ENCODE peak calls at places on chromosomes 7 and 10, in seven cellular contexts. S is RWPE1; X is thoracic aorta; D is CD4-positive, alpha-beta T cell; C is endodermal cell; M is A549; A is coronary artery. J is an unnamed sample.

GRCh38 chr7:2968616-2969397 is 74.9 kb downstream of the CARD11 start:
- DNase-seq in S (no peak), X (no peak), D (no peak), C (no peak), M (no peak), A (peak), J (no peak)

GRCh38 chr7:17234398-17235021 is 63.9 kb upstream of the AHR start:
- DNase-seq in S (peak), X (no peak), D (peak), C (no peak), M (peak), A (no peak), J (peak)

GRCh38 chr7:77800730-77801129 is 2.2 kb downstream of the PHTF2 start:
- DNase-seq in S (no peak), X (no peak), D (no peak), C (no peak), M (no peak), A (no peak), J (no peak)

GRCh38 chr10:132517951-132518521 is 19.6 kb upstream of the INPP5A start:
- DNase-seq in S (no peak), X (no peak), D (no peak), C (peak), M (no peak), A (peak), J (no peak)

GRCh38 chr10:108230478-108231170 is 1066.1 kb upstream of the SORCS1 start:
- DNase-seq in S (no peak), X (no peak), D (no peak), C (no peak), M (no peak), A (no peak), J (no peak)

GRCh38 chr7:88224596-88225275 is 4.9 kb upstream of the SRI start:
- DNase-seq in S (peak), X (no peak), D (no peak), C (no peak), M (no peak), A (no peak), J (no peak)

GRCh38 chr7:119270644-119271043 is 1002.3 kb upstream of the KCND2 start:
- DNase-seq in S (no peak), X (no peak), D (no peak), C (no peak), M (no peak), A (no peak), J (no peak)

GRCh38 chr7:98116656-98117461 is 10.2 kb downstream of the LMTK2 start:
- DNase-seq in S (no peak), X (no peak), D (no peak), C (no peak), M (no peak), A (no peak), J (no peak)

GRCh38 chr10:72158174-72158573 is 57.6 kb upstream of the ANAPC16 start:
- DNase-seq in S (no peak), X (no peak), D (no peak), C (no peak), M (no peak), A (no peak), J (no peak)

GRCh38 chr7:123747620-123748141 is 1.1 kb downstream of the WASL start:
- DNase-seq in S (peak), X (peak), D (no peak), C (peak), M (peak), A (peak), J (no peak)

GRCh38 chr7:4247106-4247876 is 434.8 kb upstream of the FOXK1 start:
- DNase-seq in S (no peak), X (no peak), D (no peak), C (no peak), M (no peak), A (no peak), J (no peak)

GRCh38 chr10:132458595-132459251 is 61.7 kb downstream of the PWWP2B start:
- DNase-seq in S (peak), X (no peak), D (peak), C (peak), M (peak), A (no peak), J (no peak)

GRCh38 chr10:104734408-104734807 is 93.3 kb downstream of the SORCS3 start:
- DNase-seq in S (peak), X (no peak), D (no peak), C (no peak), M (no peak), A (no peak), J (no peak)

GRCh38 chr10:19730071-19730470 is 86.2 kb upstream of the PLXDC2 start:
- DNase-seq in S (no peak), X (no peak), D (no peak), C (no peak), M (no peak), A (no peak), J (peak)

GRCh38 chr10:24370877-24371276 is 161.9 kb downstream of the KIAA1217 start:
- DNase-seq in S (no peak), X (no peak), D (no peak), C (no peak), M (no peak), A (no peak), J (no peak)

GRCh38 chr10:70931168-70931805 is 42.9 kb upstream of the PCBD1 start:
- DNase-seq in S (peak), X (no peak), D (no peak), C (peak), M (no peak), A (no peak), J (no peak)

GRCh38 chr7:146956323-146956722 is 839.7 kb downstream of the CNTNAP2 start:
- DNase-seq in S (no peak), X (no peak), D (no peak), C (no peak), M (no peak), A (no peak), J (no peak)

GRCh38 chr7:106425017-106425719 is 140.4 kb upstream of the NAMPT start:
- DNase-seq in S (peak), X (peak), D (no peak), C (no peak), M (peak), A (peak), J (peak)

GRCh38 chr10:106515206-106515790 is 649.2 kb downstream of the SORCS1 start:
- DNase-seq in S (peak), X (no peak), D (no peak), C (no peak), M (no peak), A (no peak), J (peak)

GRCh38 chr10:93995598-93996271 is 2.0 kb downstream of the PLCE1 start:
- DNase-seq in S (peak), X (no peak), D (no peak), C (no peak), M (no peak), A (no peak), J (no peak)

GRCh38 chr10:51215956-51216834 is 141.9 kb downstream of the PRKG1 start:
- DNase-seq in S (no peak), X (no peak), D (no peak), C (no peak), M (no peak), A (no peak), J (no peak)

GRCh38 chr10:95431900-95432342 is 129.2 kb downstream of the SORBS1 start:
- DNase-seq in S (peak), X (no peak), D (no peak), C (no peak), M (no peak), A (no peak), J (no peak)

GRCh38 chr10:34313353-34313752 is 501.7 kb downstream of the PARD3 start:
- DNase-seq in S (no peak), X (no peak), D (no peak), C (no peak), M (no peak), A (no peak), J (no peak)

GRCh38 chr10:104935656-104936055 is 294.6 kb downstream of the SORCS3 start:
- DNase-seq in S (no peak), X (no peak), D (no peak), C (no peak), M (no peak), A (no peak), J (no peak)

GRCh38 chr7:87218941-87219544 is 489 bp downstream of the TMEM243 start:
- DNase-seq in S (peak), X (no peak), D (peak), C (peak), M (peak), A (peak), J (no peak)

GRCh38 chr7:135811513-135811912 is 62.9 kb upstream of the FAM180A start:
- DNase-seq in S (no peak), X (no peak), D (no peak), C (no peak), M (no peak), A (no peak), J (no peak)

GRCh38 chr7:66500087-66500486 is 128.6 kb upstream of the KCTD7 start:
- DNase-seq in S (no peak), X (no peak), D (no peak), C (no peak), M (no peak), A (no peak), J (no peak)

GRCh38 chr7:48667434-48667833 is 256.9 kb upstream of the CDC14C start:
- DNase-seq in S (no peak), X (no peak), D (no peak), C (no peak), M (no peak), A (no peak), J (no peak)

GRCh38 chr7:110889363-110889762 is 201.6 kb upstream of the LRRN3 start:
- DNase-seq in S (no peak), X (no peak), D (no peak), C (peak), M (no peak), A (no peak), J (no peak)

DNA sequence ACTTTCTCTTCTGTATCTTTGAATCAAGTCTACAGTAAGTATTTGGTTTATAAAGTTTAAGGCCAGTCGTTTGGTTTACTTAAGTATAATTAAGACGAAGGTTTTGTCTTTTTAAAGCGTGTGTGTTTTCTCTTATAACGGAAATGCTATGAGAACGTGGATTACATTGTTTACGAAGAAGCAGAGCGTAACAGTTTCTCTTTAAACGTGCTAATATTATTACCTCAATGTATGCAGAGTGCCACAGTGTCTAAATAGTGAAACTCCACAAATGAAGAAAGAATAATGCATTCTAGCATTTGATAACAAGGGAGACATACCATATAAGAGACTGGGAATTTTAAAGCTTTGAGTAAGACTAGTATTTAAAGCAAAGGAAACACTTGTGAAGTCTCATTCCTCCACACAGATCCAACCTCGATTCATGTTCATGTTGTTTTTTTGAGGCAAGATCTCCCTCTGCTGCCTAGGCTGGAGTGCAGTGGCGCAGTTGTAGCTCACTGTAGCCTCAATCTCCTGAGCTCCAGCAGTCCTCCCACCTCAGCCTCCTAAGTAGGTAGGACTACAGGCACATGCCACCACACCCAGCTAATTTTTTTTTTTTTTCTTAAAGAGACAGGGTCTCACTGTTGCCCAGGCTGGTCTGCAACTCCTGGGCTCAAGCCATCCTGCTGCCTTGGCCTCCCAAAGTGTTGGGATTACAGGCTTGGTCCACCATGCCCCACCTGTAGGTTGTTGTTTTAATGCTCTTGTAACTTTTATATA is 75.1 kb downstream of the ANKRD61 start:
- DNase-seq in S (no peak), X (no peak), D (peak), C (no peak), M (no peak), A (peak), J (peak)
- TF ChIP-seq CTCF in S (peak), X (no peak), D (peak), C (no peak), M (peak), A (peak), J (peak)

GRCh38 chr7:128270799-128271411 is 29.8 kb downstream of the LEP start:
- DNase-seq in S (no peak), X (no peak), D (no peak), C (peak), M (no peak), A (peak), J (no peak)
- TF ChIP-seq CTCF in S (no peak), X (no peak), D (no peak), C (peak), M (no peak), A (no peak), J (peak)

GRCh38 chr7:27151341-27151944 is 940 bp downstream of the HOXA3 start:
- DNase-seq in S (no peak), X (no peak), D (no peak), C (no peak), M (no peak), A (peak), J (no peak)
- TF ChIP-seq CTCF in S (no peak), X (no peak), D (no peak), C (no peak), M (no peak), A (no peak), J (no peak)

GRCh38 chr7:92517626-92518025 is 10.7 kb downstream of the PEX1 start:
- DNase-seq in S (no peak), X (no peak), D (no peak), C (no peak), M (no peak), A (no peak), J (no peak)
- TF ChIP-seq CTCF in S (no peak), X (no peak), D (no peak), C (no peak), M (no peak), A (no peak), J (no peak)

DNA sequence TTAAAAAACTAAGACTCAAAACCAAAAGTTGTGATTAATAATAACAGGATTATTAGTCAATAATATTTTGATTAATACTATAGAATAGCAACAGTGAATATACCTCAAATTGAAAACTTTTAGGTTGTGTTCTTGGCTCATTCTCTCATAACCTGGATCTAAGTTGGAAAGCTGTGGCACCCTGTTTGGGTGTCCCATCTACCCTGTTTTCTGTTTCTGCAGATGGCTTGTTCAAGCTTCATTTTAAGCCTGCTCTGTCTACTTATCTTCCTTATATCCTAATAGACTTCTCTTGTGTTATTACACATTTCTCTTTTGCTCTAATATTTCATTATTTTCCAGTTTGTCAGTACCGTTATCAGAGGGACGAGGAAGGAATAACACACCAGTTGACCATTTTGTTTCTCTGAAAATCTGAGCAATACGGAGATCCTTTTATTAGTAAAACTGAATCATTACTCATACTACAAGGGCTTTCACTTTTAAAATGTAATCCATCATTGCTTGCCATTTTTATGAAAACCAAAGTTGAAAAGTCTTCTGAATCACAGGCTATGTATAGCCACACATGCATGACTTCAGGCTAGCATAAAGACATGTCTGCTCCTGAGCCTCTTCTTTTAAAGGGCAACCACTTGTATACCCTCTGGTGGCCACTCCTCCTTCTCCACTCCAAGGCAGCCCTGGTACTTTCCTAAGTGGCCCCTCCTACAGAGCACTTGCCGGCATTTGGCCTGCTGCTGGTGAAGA is 22.3 kb downstream of the COX15 start:
- DNase-seq in S (no peak), X (no peak), D (no peak), C (peak), M (no peak), A (no peak), J (no peak)
- TF ChIP-seq CTCF in S (no peak), X (no peak), D (no peak), C (no peak), M (no peak), A (no peak), J (no peak)

DNA sequence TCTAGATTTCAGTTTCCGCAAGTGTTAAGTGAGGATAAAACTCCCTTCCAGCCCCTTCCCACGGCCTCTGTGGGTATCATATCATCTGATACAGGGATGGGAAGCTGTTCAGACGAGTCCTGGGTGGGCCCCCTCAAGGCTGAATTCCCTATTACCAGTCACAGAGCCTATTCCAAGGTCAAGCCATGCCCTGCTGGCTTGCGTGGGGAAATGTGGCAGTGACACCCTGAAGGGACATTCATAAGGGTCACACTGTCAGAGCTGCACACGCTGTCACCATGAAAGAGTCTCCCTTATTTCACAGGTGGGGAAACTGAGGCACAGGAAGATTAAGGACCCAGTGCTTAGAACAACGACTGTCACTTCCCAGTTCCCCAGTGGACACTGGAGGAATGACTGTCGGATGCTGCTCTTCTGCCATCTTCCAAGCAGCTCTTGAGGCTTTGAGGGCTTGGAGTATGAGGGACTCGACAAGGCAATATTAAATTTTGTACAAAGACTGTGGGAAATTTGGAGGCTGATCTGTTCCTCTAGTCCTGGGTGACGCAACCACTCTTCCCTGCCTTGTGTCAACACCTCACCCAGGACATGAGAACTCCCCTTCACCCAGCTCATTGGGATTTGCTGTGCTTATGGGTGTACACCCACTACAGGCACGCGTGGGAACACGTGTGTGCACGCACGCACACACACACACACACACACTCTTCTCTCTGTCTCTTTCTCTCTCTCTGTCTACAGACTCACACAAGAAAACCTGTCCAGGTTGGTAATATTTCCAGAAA is 386.0 kb downstream of the RPS24 start:
- DNase-seq in S (no peak), X (no peak), D (no peak), C (peak), M (no peak), A (peak), J (no peak)
- TF ChIP-seq CTCF in S (no peak), X (no peak), D (no peak), C (peak), M (no peak), A (no peak), J (no peak)

DNA sequence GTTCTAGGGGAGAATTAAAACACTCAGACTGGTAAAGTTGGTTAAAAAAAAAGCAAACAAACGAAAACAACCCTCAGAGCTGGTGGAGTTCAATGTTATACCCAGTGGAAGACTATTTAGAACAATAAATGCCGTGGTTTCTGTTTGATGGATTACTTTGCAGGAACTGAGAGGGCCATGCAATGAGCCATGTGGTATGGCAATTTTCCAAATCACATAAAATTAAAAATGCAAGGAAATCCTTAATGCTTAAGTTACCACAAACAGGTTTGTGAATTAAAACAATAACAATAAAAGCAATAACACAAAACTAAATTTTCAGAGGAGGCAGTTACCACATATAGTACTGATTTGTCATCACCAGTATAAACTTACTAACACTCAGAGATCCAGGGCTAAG is 96.9 kb downstream of the RTKN2 start:
- DNase-seq in S (no peak), X (no peak), D (no peak), C (no peak), M (no peak), A (no peak), J (no peak)
- TF ChIP-seq CTCF in S (no peak), X (no peak), D (no peak), C (no peak), M (no peak), A (no peak), J (no peak)

J was measured in AG09319.